ENCODE peak calls at places on chromosomes 5 and 9, in nine cellular contexts. W is ovary, I is ascending aorta, Q is Peyer's patch, K is stomach, O is fibroblast of lung, E is left ventricle myocardium inferior, N is heart right ventricle, G is spleen. F is an unnamed sample. For H3K9me3, the result is how much of the 10 kb centered on the place peaks cover.

GRCh38 chr9:98215821-98216220 is 23.4 kb upstream of the CORO2A start:
- DNase-seq in W (no peak), I (no peak), Q (no peak), K (no peak), O (no peak), E (no peak), N (no peak), G (peak), F (no peak)

GRCh38 chr5:8254674-8255073 is 385.7 kb downstream of the MTRR start:
- DNase-seq in W (no peak), I (no peak), Q (no peak), K (no peak), O (no peak), E (no peak), N (no peak), G (no peak), F (no peak)

GRCh38 chr5:149414405-149415244 is 35.5 kb upstream of the IL17B start:
- DNase-seq in W (peak), I (peak), Q (no peak), K (no peak), O (peak), E (peak), N (peak), G (no peak), F (no peak)

GRCh38 chr5:148412124-148412523 is 28.4 kb downstream of the FBXO38 start:
- DNase-seq in W (no peak), I (no peak), Q (no peak), K (no peak), O (no peak), E (no peak), N (no peak), G (no peak), F (no peak)

GRCh38 chr5:140240987-140241706 is 61.8 kb downstream of the PFDN1 start:
- DNase-seq in W (peak), I (peak), Q (peak), K (peak), O (peak), E (peak), N (peak), G (no peak), F (peak)

GRCh38 chr9:86909388-86909787 is 37.9 kb downstream of the GAS1 start:
- DNase-seq in W (no peak), I (no peak), Q (no peak), K (no peak), O (peak), E (no peak), N (no peak), G (no peak), F (no peak)

GRCh38 chr5:57559110-57559635 is 76.6 kb upstream of the ACTBL2 start:
- DNase-seq in W (no peak), I (no peak), Q (no peak), K (no peak), O (peak), E (no peak), N (no peak), G (no peak), F (no peak)

GRCh38 chr5:38595149-38595725 is 38.8 kb upstream of the LIFR start:
- DNase-seq in W (no peak), I (no peak), Q (no peak), K (no peak), O (peak), E (no peak), N (no peak), G (peak), F (no peak)

GRCh38 chr5:179317411-179318192 is 27.7 kb downstream of the ADAMTS2 start:
- DNase-seq in W (peak), I (no peak), Q (peak), K (no peak), O (no peak), E (no peak), N (peak), G (peak), F (peak)

GRCh38 chr5:10668697-10669096 is 92.3 kb downstream of the DAP start:
- DNase-seq in W (no peak), I (no peak), Q (no peak), K (no peak), O (peak), E (no peak), N (no peak), G (no peak), F (no peak)

GRCh38 chr5:60055168-60055567 is 161.6 kb upstream of the PDE4D start:
- DNase-seq in W (no peak), I (no peak), Q (no peak), K (no peak), O (no peak), E (no peak), N (no peak), G (no peak), F (no peak)

GRCh38 chr5:74177995-74178394 is 462.5 kb downstream of the ENC1 start:
- DNase-seq in W (no peak), I (no peak), Q (no peak), K (no peak), O (no peak), E (no peak), N (no peak), G (no peak), F (no peak)

GRCh38 chr9:117649126-117649525 is 55.1 kb upstream of the TLR4 start:
- DNase-seq in W (no peak), I (no peak), Q (no peak), K (no peak), O (peak), E (no peak), N (no peak), G (no peak), F (no peak)

GRCh38 chr9:137147793-137148160 is 8.8 kb downstream of the GRIN1 start:
- DNase-seq in W (no peak), I (no peak), Q (no peak), K (no peak), O (no peak), E (no peak), N (no peak), G (no peak), F (no peak)

GRCh38 chr5:20601678-20602100 is 613.7 kb upstream of the CDH18 start:
- DNase-seq in W (no peak), I (no peak), Q (no peak), K (no peak), O (peak), E (no peak), N (no peak), G (no peak), F (no peak)

GRCh38 chr5:127389616-127390015 is 99.0 kb downstream of the MEGF10 start:
- DNase-seq in W (no peak), I (no peak), Q (no peak), K (no peak), O (no peak), E (no peak), N (no peak), G (no peak), F (no peak)

GRCh38 chr5:67246108-67246507 is 49.5 kb upstream of the CD180 start:
- DNase-seq in W (no peak), I (no peak), Q (no peak), K (no peak), O (peak), E (no peak), N (no peak), G (no peak), F (no peak)

GRCh38 chr9:33041459-33042188 is 16.6 kb downstream of the DNAJA1 start:
- DNase-seq in W (no peak), I (no peak), Q (no peak), K (no peak), O (no peak), E (no peak), N (no peak), G (no peak), F (no peak)

GRCh38 chr5:119276976-119277375 is 78.8 kb upstream of the TNFAIP8 start:
- DNase-seq in W (no peak), I (no peak), Q (no peak), K (no peak), O (no peak), E (no peak), N (no peak), G (no peak), F (no peak)

GRCh38 chr5:38250752-38251448 is 7.5 kb upstream of the EGFLAM start:
- DNase-seq in W (no peak), I (no peak), Q (no peak), K (no peak), O (no peak), E (no peak), N (no peak), G (no peak), F (no peak)

DNA sequence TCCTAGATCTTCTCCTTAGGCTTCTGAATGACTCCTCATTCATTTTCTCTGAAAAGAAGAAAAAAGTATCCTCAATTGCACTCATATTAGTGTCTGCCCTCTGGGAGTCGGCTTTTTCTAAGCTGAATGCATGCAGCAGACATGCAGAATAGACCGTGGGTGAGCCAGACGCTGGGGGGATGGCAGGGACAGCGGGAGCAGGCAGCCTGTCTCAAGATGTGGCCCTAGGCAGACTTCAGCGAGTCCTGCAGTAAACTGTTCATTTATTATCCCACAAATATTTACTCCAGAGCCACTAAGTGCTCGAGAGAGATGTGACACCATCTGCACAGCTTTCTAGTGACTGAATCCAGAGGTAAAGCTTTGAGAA is 164.9 kb upstream of the RAI14 start:
- DNase-seq in W (no peak), I (no peak), Q (no peak), K (no peak), O (no peak), E (no peak), N (no peak), G (no peak), F (no peak)
- TF ChIP-seq CTCF in W (no peak), I (no peak), Q (no peak), K (no peak), O (no peak), E (no peak), N (no peak), G (no peak), F (no peak)

DNA sequence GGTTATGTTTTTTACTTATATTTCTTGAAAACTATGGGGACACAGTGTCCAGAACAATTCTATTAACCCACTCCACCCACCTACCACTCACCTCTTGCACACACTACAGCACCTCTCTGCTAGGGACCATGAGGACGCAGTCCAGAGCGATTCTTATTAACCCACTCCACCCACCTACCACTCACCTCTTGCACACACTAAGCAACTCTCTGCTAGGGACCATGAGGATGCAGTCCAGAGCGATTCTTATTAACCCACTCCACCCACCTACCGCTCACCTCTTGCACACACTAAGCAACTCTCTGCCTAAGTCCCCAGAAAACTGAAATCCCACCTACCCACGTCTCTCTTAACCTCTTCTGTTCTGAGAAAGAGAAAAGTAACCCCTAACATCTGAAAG is 2.2 kb upstream of the SHROOM1 start:
- DNase-seq in W (no peak), I (no peak), Q (no peak), K (no peak), O (no peak), E (no peak), N (no peak), G (no peak), F (no peak)
- H3K9me3 ChIP-seq in W (under half), I (under half), Q (under half), K (under half), O (under half), E (under half), N (under half), G (under half), F (under half)

GRCh38 chr9:110990481-110990880 is 47.8 kb downstream of the LPAR1 start:
- DNase-seq in W (no peak), I (no peak), Q (no peak), K (no peak), O (no peak), E (no peak), N (no peak), G (no peak), F (no peak)
- TF ChIP-seq CTCF in W (no peak), I (no peak), Q (no peak), K (no peak), O (no peak), E (no peak), N (no peak), G (no peak), F (no peak)

DNA sequence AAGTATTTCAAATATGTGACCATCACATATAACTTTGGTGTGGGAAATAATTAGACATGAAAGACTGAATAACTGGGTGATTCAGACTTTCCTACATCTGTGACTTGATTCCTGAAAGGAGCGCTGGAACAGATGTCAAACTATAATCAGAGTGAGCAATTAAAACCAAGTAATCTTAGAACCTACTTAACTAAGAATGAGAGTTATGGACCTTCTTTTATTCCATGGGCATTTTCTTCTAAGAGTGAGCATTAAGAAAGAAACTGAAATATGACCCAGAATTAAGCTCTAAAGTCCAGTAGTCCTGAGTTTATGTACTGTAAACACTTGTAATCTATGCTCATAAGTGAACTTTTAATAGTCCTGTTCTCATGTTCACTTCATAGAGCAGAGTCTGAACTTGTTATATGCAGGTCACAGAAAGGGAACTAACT is 68.4 kb downstream of the PAM start:
- DNase-seq in W (no peak), I (no peak), Q (no peak), K (no peak), O (peak), E (no peak), N (no peak), G (no peak), F (no peak)
- H3K9me3 ChIP-seq in W (under half), I (under half), Q (under half), K (under half), O (under half), E (under half), N (under half), G (under half), F (under half)

GRCh38 chr5:151298063-151298462 is 5.5 kb downstream of the SLC36A3 start:
- DNase-seq in W (no peak), I (no peak), Q (no peak), K (no peak), O (no peak), E (no peak), N (no peak), G (no peak), F (peak)
- TF ChIP-seq CTCF in W (no peak), I (no peak), Q (no peak), K (peak), O (no peak), E (no peak), N (peak), G (no peak), F (peak)

GRCh38 chr5:54868511-54869483 is 116.6 kb downstream of the ESM1 start:
- DNase-seq in W (no peak), I (no peak), Q (no peak), K (no peak), O (no peak), E (no peak), N (no peak), G (no peak), F (no peak)
- H3K9me3 ChIP-seq in W (under half), I (under half), Q (under half), K (under half), O (under half), E (under half), N (under half), G (under half), F (under half)

DNA sequence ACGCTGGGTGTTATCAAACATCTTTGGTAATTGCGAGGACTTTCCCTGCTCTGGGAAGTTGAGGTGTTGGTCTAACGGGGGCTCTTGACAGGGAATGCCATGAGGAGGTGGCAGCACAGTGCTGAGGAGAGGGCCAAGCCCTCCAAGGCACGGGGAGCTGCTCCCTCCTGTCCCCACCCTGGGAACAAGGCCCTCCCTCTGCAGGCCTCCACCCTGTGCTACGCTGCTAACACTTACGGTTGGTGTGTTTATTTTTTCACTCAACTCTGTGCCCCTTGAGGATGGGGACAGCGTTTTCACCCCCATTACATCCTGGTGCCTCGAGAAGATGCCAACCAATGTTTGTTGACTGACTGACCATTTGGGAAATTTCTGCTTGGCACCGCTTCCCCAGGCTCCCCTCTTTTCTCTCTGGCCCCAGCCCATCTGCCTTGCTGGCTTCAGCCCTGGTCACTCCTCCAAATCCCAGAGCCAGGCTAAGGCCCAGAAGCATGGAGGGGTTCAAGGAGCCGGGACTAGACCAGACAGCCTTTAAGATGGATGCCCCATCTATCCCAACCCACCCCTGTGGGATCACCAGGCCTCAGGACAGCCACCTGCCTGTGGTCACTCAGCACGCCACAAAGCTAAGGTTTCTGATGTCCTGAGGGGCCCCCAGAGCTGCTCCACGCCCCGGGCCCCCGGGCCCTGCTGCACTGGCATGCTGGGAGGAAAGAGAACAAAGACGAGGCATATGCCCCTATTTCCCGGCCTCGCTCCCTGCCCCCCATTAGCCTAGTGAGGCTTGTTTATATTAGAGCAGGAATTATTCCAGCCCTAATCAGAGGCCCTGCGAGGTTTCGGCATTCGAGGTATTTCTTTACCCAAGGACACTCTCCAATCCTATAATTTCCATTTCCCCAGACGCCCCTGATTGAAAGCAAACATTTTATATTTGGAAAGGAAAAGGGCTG is 125.6 kb downstream of the BARX1 start:
- DNase-seq in W (no peak), I (no peak), Q (no peak), K (no peak), O (no peak), E (no peak), N (no peak), G (no peak), F (no peak)
- TF ChIP-seq CTCF in W (no peak), I (no peak), Q (no peak), K (no peak), O (no peak), E (no peak), N (no peak), G (no peak), F (no peak)

DNA sequence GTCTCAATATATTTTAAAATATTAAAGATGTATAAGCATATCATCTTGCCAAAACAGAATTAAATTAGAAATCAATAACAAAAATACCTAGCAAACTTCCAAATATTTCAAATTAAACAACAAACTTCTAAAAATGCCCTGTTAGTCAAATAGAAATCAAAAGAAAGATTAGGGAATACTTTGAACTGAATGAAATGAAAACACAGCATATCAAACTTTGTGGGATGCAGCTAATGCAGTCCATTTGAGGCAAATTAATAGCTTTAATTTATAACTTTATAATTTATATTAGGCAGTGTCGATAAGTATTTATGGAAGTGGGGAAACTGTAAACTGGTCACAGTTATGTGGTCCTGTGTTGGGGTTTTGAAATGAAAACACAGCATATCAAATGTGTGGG is 17.1 kb downstream of the SLC6A3 start:
- DNase-seq in W (no peak), I (no peak), Q (no peak), K (no peak), O (no peak), E (no peak), N (no peak), G (no peak), F (no peak)
- H3K9me3 ChIP-seq in W (under half), I (under half), Q (under half), K (under half), O (under half), E (half or more), N (under half), G (half or more), F (under half)

GRCh38 chr5:157362982-157363381 is 97.0 kb upstream of the NIPAL4 start:
- DNase-seq in W (no peak), I (no peak), Q (no peak), K (no peak), O (no peak), E (no peak), N (no peak), G (no peak), F (no peak)
- TF ChIP-seq CTCF in W (no peak), I (no peak), Q (no peak), K (no peak), O (no peak), E (no peak), N (no peak), G (no peak), F (no peak)

F was measured in gastrocnemius medialis.